ENCODE peak calls at places on chromosome 7, in nine cellular contexts. R is PC-3; Y is lower lobe of right lung; A is epithelial cell of esophagus; L is Panc1; I is stomach; W is HCT116; M is cardiac fibroblast; P is CD8-positive, alpha-beta T cell. S is an unnamed sample.

GRCh38 chr7:115499966-115500365 is 530.6 kb downstream of the TFEC start:
- DNase-seq in L (no peak), M (no peak), Y (no peak), W (no peak), I (no peak), R (peak), A (no peak), P (no peak), S (no peak)

GRCh38 chr7:29806793-29807178 is 478 bp downstream of the WIPF3 start:
- DNase-seq in M (no peak), I (no peak), P (no peak), L (no peak), W (no peak), R (no peak), A (no peak), Y (no peak), S (no peak)

GRCh38 chr7:93972029-93972725 is 32.0 kb downstream of the BET1 start:
- DNase-seq in I (no peak), P (no peak), A (no peak), M (no peak), Y (no peak), W (no peak), R (no peak), L (no peak), S (no peak)

GRCh38 chr7:56007167-56007652 is 42.8 kb downstream of the NIPSNAP2 start:
- DNase-seq in P (no peak), A (no peak), R (no peak), W (no peak), Y (no peak), I (no peak), L (no peak), M (peak), S (no peak)

GRCh38 chr7:156612930-156613329 is 27.6 kb upstream of the RNF32 start:
- DNase-seq in P (peak), Y (no peak), I (no peak), A (no peak), M (no peak), R (no peak), W (no peak), L (no peak), S (no peak)

GRCh38 chr7:73351447-73352167 is 23.6 kb downstream of the FKBP6 start:
- DNase-seq in L (no peak), Y (no peak), W (no peak), P (no peak), I (no peak), A (no peak), M (no peak), R (no peak), S (no peak)

GRCh38 chr7:108525327-108525984 is 479 bp downstream of the PNPLA8 start:
- DNase-seq in P (no peak), Y (no peak), R (peak), L (peak), I (no peak), W (peak), A (peak), M (peak), S (no peak)

GRCh38 chr7:127252736-127253288 is at the start of gene GRM8:
- DNase-seq in Y (peak), R (peak), W (no peak), A (peak), M (peak), I (peak), L (no peak), P (peak), S (peak)

GRCh38 chr7:50304911-50305621 is 550 bp downstream of the IKZF1 start:
- DNase-seq in M (no peak), R (no peak), W (no peak), Y (no peak), L (no peak), P (peak), A (no peak), I (no peak), S (no peak)

GRCh38 chr7:87878208-87878735 is 2.0 kb downstream of the DBF4 start:
- DNase-seq in M (peak), I (no peak), R (peak), A (no peak), L (no peak), W (no peak), Y (no peak), P (no peak), S (no peak)

GRCh38 chr7:68760556-68760955 is 837.7 kb upstream of the AUTS2 start:
- DNase-seq in A (no peak), W (no peak), P (no peak), R (no peak), L (no peak), Y (no peak), I (no peak), M (no peak), S (no peak)

GRCh38 chr7:30184804-30185487 is 50.2 kb downstream of the MTURN start:
- DNase-seq in W (no peak), R (no peak), P (no peak), M (no peak), L (no peak), Y (no peak), I (no peak), A (no peak), S (no peak)

GRCh38 chr7:44215531-44215930 is 14.8 kb downstream of the YKT6 start:
- DNase-seq in A (no peak), R (no peak), L (no peak), Y (no peak), W (no peak), I (no peak), P (no peak), M (no peak), S (no peak)

GRCh38 chr7:44216019-44216418 is 15.2 kb downstream of the YKT6 start:
- DNase-seq in W (no peak), L (no peak), A (no peak), I (no peak), P (no peak), M (no peak), Y (no peak), R (no peak), S (no peak)

GRCh38 chr7:44212581-44213184 is 11.9 kb downstream of the YKT6 start:
- DNase-seq in P (no peak), I (no peak), Y (no peak), L (no peak), A (no peak), R (no peak), M (no peak), W (no peak), S (no peak)

GRCh38 chr7:44213206-44213871 is 12.6 kb downstream of the YKT6 start:
- DNase-seq in L (no peak), W (no peak), A (no peak), P (no peak), Y (no peak), M (no peak), I (no peak), R (no peak), S (no peak)

GRCh38 chr7:44213872-44214595 is 13.3 kb downstream of the YKT6 start:
- DNase-seq in L (no peak), P (no peak), I (no peak), R (peak), W (peak), Y (no peak), A (peak), M (peak), S (no peak)
- TF ChIP-seq CTCF in L (peak), P (no peak), I (no peak), R (peak), W (peak), Y (no peak), A (peak), M (peak), S (peak)

GRCh38 chr7:90749774-90750173 is 153.7 kb downstream of the CDK14 start:
- DNase-seq in W (no peak), A (peak), P (no peak), I (no peak), L (no peak), Y (no peak), R (peak), M (no peak), S (no peak)
- TF ChIP-seq CTCF in W (no peak), A (peak), P (no peak), I (no peak), L (peak), Y (no peak), R (peak), M (peak), S (peak)

GRCh38 chr7:71364559-71364958 is 232.6 kb downstream of the GALNT17 start:
- DNase-seq in I (no peak), A (no peak), W (no peak), Y (no peak), L (no peak), M (no peak), P (no peak), R (no peak), S (no peak)
- TF ChIP-seq CTCF in I (no peak), A (no peak), W (no peak), Y (no peak), L (no peak), M (no peak), P (no peak), R (no peak), S (no peak)

GRCh38 chr7:17991866-17992648 is 35.6 kb downstream of the PRPS1L1 start:
- DNase-seq in R (no peak), P (no peak), Y (no peak), A (no peak), I (no peak), L (no peak), W (no peak), M (peak), S (no peak)
- TF ChIP-seq CTCF in R (peak), P (no peak), Y (peak), A (peak), I (no peak), L (peak), W (peak), M (peak), S (peak)

GRCh38 chr7:150756858-150757257 is 19.6 kb downstream of the GIMAP5 start:
- DNase-seq in I (no peak), R (peak), M (peak), Y (no peak), W (no peak), L (no peak), P (no peak), A (peak), S (no peak)
- TF ChIP-seq CTCF in I (peak), R (peak), M (no peak), Y (peak), W (peak), L (peak), P (peak), A (no peak), S (peak)

GRCh38 chr7:5774790-5775189 is 6.7 kb downstream of the RNF216 start:
- DNase-seq in I (no peak), R (no peak), P (no peak), W (no peak), A (no peak), M (no peak), L (no peak), Y (no peak), S (no peak)

GRCh38 chr7:5776894-5777645 is 4.4 kb downstream of the RNF216 start:
- DNase-seq in P (no peak), I (no peak), L (no peak), R (no peak), M (no peak), W (no peak), Y (no peak), A (no peak), S (no peak)

GRCh38 chr7:5774136-5774535 is 7.3 kb downstream of the RNF216 start:
- DNase-seq in R (no peak), W (no peak), P (no peak), Y (no peak), M (no peak), A (no peak), I (no peak), L (no peak), S (no peak)

GRCh38 chr7:5769571-5769970 is 11.9 kb downstream of the RNF216 start:
- DNase-seq in M (no peak), I (no peak), Y (no peak), P (no peak), R (no peak), W (no peak), A (no peak), L (no peak), S (no peak)

DNA sequence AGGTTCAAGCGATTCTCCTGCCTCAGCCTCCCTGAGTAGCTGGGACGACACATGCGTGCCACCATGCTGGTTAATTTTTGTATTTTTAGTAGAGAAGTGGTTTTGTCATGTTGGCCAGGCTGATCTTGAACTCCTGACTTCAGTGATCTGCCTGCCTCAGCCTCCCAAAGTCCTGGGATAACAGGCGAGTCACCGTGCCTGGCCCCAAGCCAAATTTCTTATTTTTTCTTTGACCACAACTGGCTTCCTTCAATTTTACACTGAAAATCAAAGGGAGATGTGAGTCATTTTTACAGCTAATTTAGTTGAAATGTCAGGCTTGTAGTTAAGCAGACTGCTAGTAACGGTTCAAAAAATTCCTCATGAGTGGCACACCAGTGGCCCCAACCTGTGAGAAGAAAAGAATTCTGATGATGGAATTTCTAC is 7.8 kb downstream of the RNF216 start:
- DNase-seq in R (peak), Y (no peak), I (no peak), P (no peak), M (peak), L (peak), A (peak), W (peak), S (no peak)
- TF ChIP-seq CTCF in R (no peak), Y (no peak), I (no peak), P (no peak), M (no peak), L (no peak), A (no peak), W (no peak), S (no peak)

GRCh38 chr7:34091330-34091917 is 186.1 kb downstream of the BMPER start:
- DNase-seq in I (peak), Y (no peak), P (no peak), W (peak), M (peak), A (peak), L (peak), R (peak), S (no peak)

GRCh38 chr7:34090796-34091195 is 185.5 kb downstream of the BMPER start:
- DNase-seq in W (no peak), M (no peak), I (no peak), L (no peak), R (no peak), A (no peak), P (no peak), Y (no peak), S (no peak)

GRCh38 chr7:34086064-34086463 is 180.7 kb downstream of the BMPER start:
- DNase-seq in I (no peak), P (no peak), Y (no peak), W (no peak), L (no peak), A (peak), M (peak), R (no peak), S (no peak)

GRCh38 chr7:34084651-34085050 is 179.3 kb downstream of the BMPER start:
- DNase-seq in M (no peak), R (no peak), A (no peak), W (no peak), Y (no peak), P (no peak), I (no peak), L (no peak), S (no peak)

DNA sequence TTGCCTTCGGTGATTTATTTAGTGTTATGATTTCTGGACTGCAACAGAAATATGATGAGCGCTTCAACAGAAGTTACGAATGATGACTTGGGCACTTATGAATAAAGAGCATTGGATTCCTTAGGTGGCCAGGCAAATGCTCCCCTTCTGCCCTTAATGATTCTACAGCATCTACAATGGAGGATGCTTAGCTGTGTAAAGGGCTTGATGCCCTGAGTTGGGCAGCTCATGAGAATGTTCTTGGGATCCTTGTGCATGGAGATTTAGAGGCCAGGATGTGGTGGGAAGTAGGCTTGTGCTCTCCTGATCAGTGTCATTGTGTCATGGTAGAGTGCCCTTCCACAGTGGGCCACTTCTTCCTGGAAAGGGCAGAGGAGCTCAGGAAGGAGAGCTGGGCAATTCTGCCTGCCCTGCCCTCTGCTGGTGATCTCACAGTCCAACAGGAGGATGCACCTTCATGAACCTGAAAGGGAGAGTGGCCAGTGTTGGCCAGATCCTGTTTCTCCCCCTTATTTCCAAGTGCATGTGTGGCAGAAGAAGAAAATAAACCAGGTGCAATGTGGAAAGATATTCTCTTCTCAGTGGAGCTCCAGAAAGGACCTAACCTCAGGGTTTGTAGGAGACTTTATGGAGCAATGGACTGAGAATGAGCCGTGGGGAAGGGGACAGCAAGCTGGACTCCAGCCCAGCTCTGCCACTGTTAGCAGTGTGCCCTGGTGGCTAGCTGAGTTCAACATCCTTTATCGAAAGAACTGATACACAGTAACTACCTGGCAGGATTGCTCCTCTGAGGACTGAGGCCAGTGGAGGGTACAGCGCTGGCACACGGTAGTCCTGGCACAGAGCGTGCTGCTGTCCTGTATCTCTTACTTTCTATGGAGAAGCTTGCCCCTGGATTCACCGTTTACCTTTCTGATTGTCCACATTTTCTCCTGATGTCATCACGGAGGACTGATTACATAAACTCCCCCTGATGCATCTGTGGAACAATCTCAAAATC is 182.9 kb downstream of the BMPER start:
- DNase-seq in L (no peak), I (peak), P (no peak), A (peak), Y (no peak), M (peak), W (peak), R (peak), S (no peak)
- TF ChIP-seq CTCF in L (peak), I (peak), P (no peak), A (peak), Y (peak), M (peak), W (peak), R (peak), S (peak)